ENCODE peak calls at places on chromosome 10, in four cellular contexts. F, V, S and Y are unnamed samples.

GRCh38 chr10:103711351-103711994 is 143.9 kb downstream of the SH3PXD2A start:
- DNase-seq in S (peak; percentile 53), V (no peak), F (no peak), Y (no peak)

GRCh38 chr10:88297103-88297502 is 286.0 kb downstream of the RNLS start:
- DNase-seq in V (no peak), F (no peak), S (peak; percentile 28), Y (no peak)

GRCh38 chr10:119104653-119105024 is 726 bp downstream of the DENND10 start:
- DNase-seq in S (no peak), F (no peak), V (peak; percentile 49), Y (no peak)

GRCh38 chr10:48604408-48605263 is at the start of gene ARHGAP22:
- DNase-seq in F (peak; percentile 89), S (peak; percentile 62), V (no peak), Y (no peak)

GRCh38 chr10:70774810-70775678 is 10.1 kb downstream of the TBATA start:
- DNase-seq in S (no peak), F (peak; percentile 84), V (no peak), Y (no peak)

GRCh38 chr10:109987413-109987812 is 20.4 kb upstream of the ADD3 start:
- DNase-seq in F (no peak), V (no peak), S (no peak), Y (no peak)

GRCh38 chr10:71467161-71467560 is 70.4 kb downstream of the CDH23 start:
- DNase-seq in V (no peak), F (no peak), S (no peak), Y (no peak)

GRCh38 chr10:83577421-83577820 is 561.9 kb upstream of the GHITM start:
- DNase-seq in F (no peak), V (no peak), S (no peak), Y (no peak)

GRCh38 chr10:132155723-132156381 is 30.9 kb upstream of the DPYSL4 start:
- DNase-seq in V (no peak), S (no peak), F (no peak), Y (no peak)

GRCh38 chr10:100345570-100346330 is 1.3 kb upstream of the SCD start:
- DNase-seq in S (peak; percentile 68), F (no peak), V (no peak), Y (no peak)

GRCh38 chr10:87818505-87819273 is 663 bp upstream of the ATAD1 start:
- DNase-seq in V (peak; percentile 22), S (no peak), F (no peak), Y (peak; percentile 67)

GRCh38 chr10:114291516-114291915 is 52.5 kb downstream of the VWA2 start:
- DNase-seq in S (no peak), F (no peak), V (no peak), Y (no peak)